ENCODE peak calls at places on chromosomes 11 and 22, in nine cellular contexts. One of them, this sample, is unnamed.
A peak's percentile ranks its signal among the peaks of the same experiment; 100 is the strongest.

GRCh38 chr11:123381817-123382554 is 48.1 kb upstream of the GRAMD1B start:
- DNase-seq in trophoblast cell: no peak
- DNase-seq in hepatocyte: no peak
- DNase-seq in upper lobe of right lung: no peak
- DNase-seq in Peyer's patch: no peak
- DNase-seq in pancreas: no peak
- DNase-seq in heart right ventricle: no peak
- DNase-seq in AG04450: no peak
- DNase-seq in mesenchymal stem cell: no peak
- DNase-seq in this sample: no peak

GRCh38 chr11:72085836-72086475 is 5.3 kb downstream of the LRRC51 start:
- DNase-seq in pancreas: no peak
- DNase-seq in AG04450: no peak
- DNase-seq in Peyer's patch: no peak
- DNase-seq in mesenchymal stem cell: no peak
- DNase-seq in hepatocyte: no peak
- DNase-seq in upper lobe of right lung: no peak
- DNase-seq in trophoblast cell: no peak
- DNase-seq in heart right ventricle: no peak
- DNase-seq in this sample: no peak

GRCh38 chr11:65899356-65900124 is 648 bp downstream of the FOSL1 start:
- DNase-seq in heart right ventricle: peak; percentile 62
- DNase-seq in hepatocyte: peak; percentile 84
- DNase-seq in mesenchymal stem cell: peak; percentile 88
- DNase-seq in Peyer's patch: no peak
- DNase-seq in AG04450: no peak
- DNase-seq in trophoblast cell: peak; percentile 61
- DNase-seq in upper lobe of right lung: peak; percentile 83
- DNase-seq in pancreas: no peak
- DNase-seq in this sample: peak; percentile 66

GRCh38 chr11:60303661-60304060 is 23.2 kb downstream of the MS4A4A start:
- DNase-seq in Peyer's patch: no peak
- DNase-seq in AG04450: no peak
- DNase-seq in upper lobe of right lung: no peak
- DNase-seq in hepatocyte: no peak
- DNase-seq in mesenchymal stem cell: peak; percentile 63
- DNase-seq in pancreas: no peak
- DNase-seq in trophoblast cell: peak; percentile 69
- DNase-seq in heart right ventricle: no peak
- DNase-seq in this sample: no peak

GRCh38 chr11:57487021-57487778 is 26.9 kb downstream of the RTN4RL2 start:
- DNase-seq in hepatocyte: no peak
- DNase-seq in trophoblast cell: no peak
- DNase-seq in upper lobe of right lung: no peak
- DNase-seq in Peyer's patch: no peak
- DNase-seq in heart right ventricle: no peak
- DNase-seq in AG04450: no peak
- DNase-seq in mesenchymal stem cell: no peak
- DNase-seq in pancreas: no peak
- DNase-seq in this sample: no peak

GRCh38 chr22:20117656-20118571 is 888 bp upstream of the TRMT2A start:
- DNase-seq in pancreas: no peak
- DNase-seq in mesenchymal stem cell: peak; percentile 48
- DNase-seq in heart right ventricle: peak; percentile 27
- DNase-seq in upper lobe of right lung: peak; percentile 76
- DNase-seq in hepatocyte: peak; percentile 56
- DNase-seq in trophoblast cell: peak; percentile 51
- DNase-seq in AG04450: no peak
- DNase-seq in Peyer's patch: peak; percentile 47
- DNase-seq in this sample: no peak

GRCh38 chr11:267491-267994 is 10.7 kb upstream of the NLRP6 start:
- DNase-seq in hepatocyte: no peak
- DNase-seq in AG04450: no peak
- DNase-seq in pancreas: no peak
- DNase-seq in upper lobe of right lung: peak; percentile 85
- DNase-seq in Peyer's patch: peak; percentile 77
- DNase-seq in mesenchymal stem cell: no peak
- DNase-seq in heart right ventricle: no peak
- DNase-seq in trophoblast cell: peak; percentile 62
- DNase-seq in this sample: no peak

GRCh38 chr11:108340958-108341357 is 118.1 kb downstream of the ATM start:
- DNase-seq in Peyer's patch: no peak
- DNase-seq in AG04450: no peak
- DNase-seq in upper lobe of right lung: no peak
- DNase-seq in pancreas: no peak
- DNase-seq in hepatocyte: peak; percentile 74
- DNase-seq in heart right ventricle: no peak
- DNase-seq in trophoblast cell: peak; percentile 96
- DNase-seq in mesenchymal stem cell: peak; percentile 15
- DNase-seq in this sample: no peak

GRCh38 chr11:102521121-102521520 is 9.4 kb downstream of the MMP7 start:
- DNase-seq in heart right ventricle: no peak
- DNase-seq in Peyer's patch: no peak
- DNase-seq in trophoblast cell: no peak
- DNase-seq in hepatocyte: no peak
- DNase-seq in AG04450: no peak
- DNase-seq in upper lobe of right lung: no peak
- DNase-seq in pancreas: no peak
- DNase-seq in mesenchymal stem cell: no peak
- DNase-seq in this sample: no peak

GRCh38 chr11:69419662-69420061 is 61.8 kb upstream of the LINC01488 start:
- DNase-seq in pancreas: no peak
- DNase-seq in upper lobe of right lung: peak; percentile 43
- DNase-seq in heart right ventricle: no peak
- DNase-seq in AG04450: no peak
- DNase-seq in Peyer's patch: no peak
- DNase-seq in trophoblast cell: peak; percentile 22
- DNase-seq in hepatocyte: no peak
- DNase-seq in mesenchymal stem cell: no peak
- DNase-seq in this sample: no peak

GRCh38 chr11:128345316-128345715 is 242.0 kb downstream of the ETS1 start:
- DNase-seq in AG04450: no peak
- DNase-seq in upper lobe of right lung: no peak
- DNase-seq in Peyer's patch: no peak
- DNase-seq in heart right ventricle: no peak
- DNase-seq in pancreas: no peak
- DNase-seq in hepatocyte: no peak
- DNase-seq in trophoblast cell: no peak
- DNase-seq in mesenchymal stem cell: no peak
- DNase-seq in this sample: no peak

GRCh38 chr11:8248786-8249185 is 14.9 kb downstream of the LMO1 start:
- DNase-seq in trophoblast cell: no peak
- DNase-seq in pancreas: no peak
- DNase-seq in upper lobe of right lung: peak; percentile 36
- DNase-seq in heart right ventricle: no peak
- DNase-seq in hepatocyte: no peak
- DNase-seq in Peyer's patch: no peak
- DNase-seq in AG04450: no peak
- DNase-seq in mesenchymal stem cell: no peak
- DNase-seq in this sample: no peak

GRCh38 chr11:7609015-7609414 is 64.3 kb downstream of the CYB5R2 start:
- DNase-seq in heart right ventricle: no peak
- DNase-seq in Peyer's patch: no peak
- DNase-seq in trophoblast cell: peak; percentile 62
- DNase-seq in hepatocyte: no peak
- DNase-seq in pancreas: no peak
- DNase-seq in upper lobe of right lung: no peak
- DNase-seq in AG04450: no peak
- DNase-seq in mesenchymal stem cell: no peak
- DNase-seq in this sample: no peak

GRCh38 chr11:44729718-44730117 is 3.0 kb downstream of the TSPAN18 start:
- DNase-seq in upper lobe of right lung: no peak
- DNase-seq in AG04450: no peak
- DNase-seq in mesenchymal stem cell: no peak
- DNase-seq in trophoblast cell: no peak
- DNase-seq in pancreas: no peak
- DNase-seq in Peyer's patch: no peak
- DNase-seq in heart right ventricle: no peak
- DNase-seq in hepatocyte: no peak
- DNase-seq in this sample: peak; percentile 72

GRCh38 chr22:20012741-20013331 is 3.8 kb downstream of the ARVCF start:
- DNase-seq in hepatocyte: no peak
- DNase-seq in upper lobe of right lung: no peak
- DNase-seq in Peyer's patch: no peak
- DNase-seq in trophoblast cell: no peak
- DNase-seq in AG04450: no peak
- DNase-seq in pancreas: no peak
- DNase-seq in heart right ventricle: no peak
- DNase-seq in mesenchymal stem cell: no peak
- DNase-seq in this sample: no peak

GRCh38 chr11:34256591-34256990 is 101.2 kb downstream of the ABTB2 start:
- DNase-seq in pancreas: no peak
- DNase-seq in mesenchymal stem cell: no peak
- DNase-seq in heart right ventricle: no peak
- DNase-seq in hepatocyte: no peak
- DNase-seq in upper lobe of right lung: no peak
- DNase-seq in Peyer's patch: no peak
- DNase-seq in AG04450: no peak
- DNase-seq in trophoblast cell: no peak
- DNase-seq in this sample: no peak
- H3K4me3 ChIP-seq in pancreas: no peak overlapping the region
- H3K4me3 ChIP-seq in mesenchymal stem cell: no peak overlapping the region
- H3K4me3 ChIP-seq in heart right ventricle: no peak overlapping the region
- H3K4me3 ChIP-seq in hepatocyte: no peak overlapping the region
- H3K4me3 ChIP-seq in upper lobe of right lung: no peak overlapping the region
- H3K4me3 ChIP-seq in Peyer's patch: no peak overlapping the region
- H3K4me3 ChIP-seq in AG04450: no peak overlapping the region
- H3K4me3 ChIP-seq in trophoblast cell: no peak overlapping the region
- H3K4me3 ChIP-seq in this sample: no peak overlapping the region

GRCh38 chr11:2656859-2657258 is 42.9 kb downstream of the KCNQ1OT1 start:
- DNase-seq in hepatocyte: no peak
- DNase-seq in Peyer's patch: no peak
- DNase-seq in upper lobe of right lung: no peak
- DNase-seq in pancreas: no peak
- DNase-seq in AG04450: no peak
- DNase-seq in mesenchymal stem cell: no peak
- DNase-seq in heart right ventricle: no peak
- DNase-seq in trophoblast cell: no peak
- DNase-seq in this sample: no peak

GRCh38 chr11:2652857-2653643 is 46.7 kb downstream of the KCNQ1OT1 start:
- DNase-seq in trophoblast cell: no peak
- DNase-seq in mesenchymal stem cell: no peak
- DNase-seq in heart right ventricle: no peak
- DNase-seq in Peyer's patch: no peak
- DNase-seq in AG04450: no peak
- DNase-seq in upper lobe of right lung: peak; percentile 26
- DNase-seq in pancreas: no peak
- DNase-seq in hepatocyte: no peak
- DNase-seq in this sample: no peak

GRCh38 chr11:2655834-2656622 is 43.8 kb downstream of the KCNQ1OT1 start:
- DNase-seq in heart right ventricle: no peak
- DNase-seq in hepatocyte: no peak
- DNase-seq in AG04450: no peak
- DNase-seq in pancreas: no peak
- DNase-seq in mesenchymal stem cell: peak; percentile 50
- DNase-seq in upper lobe of right lung: peak; percentile 54
- DNase-seq in trophoblast cell: no peak
- DNase-seq in Peyer's patch: no peak
- DNase-seq in this sample: peak; percentile 26

GRCh38 chr11:2653930-2654739 is 45.7 kb downstream of the KCNQ1OT1 start:
- DNase-seq in AG04450: no peak
- DNase-seq in Peyer's patch: no peak
- DNase-seq in upper lobe of right lung: peak; percentile 40
- DNase-seq in trophoblast cell: no peak
- DNase-seq in hepatocyte: no peak
- DNase-seq in mesenchymal stem cell: no peak
- DNase-seq in pancreas: no peak
- DNase-seq in heart right ventricle: no peak
- DNase-seq in this sample: no peak

DNA sequence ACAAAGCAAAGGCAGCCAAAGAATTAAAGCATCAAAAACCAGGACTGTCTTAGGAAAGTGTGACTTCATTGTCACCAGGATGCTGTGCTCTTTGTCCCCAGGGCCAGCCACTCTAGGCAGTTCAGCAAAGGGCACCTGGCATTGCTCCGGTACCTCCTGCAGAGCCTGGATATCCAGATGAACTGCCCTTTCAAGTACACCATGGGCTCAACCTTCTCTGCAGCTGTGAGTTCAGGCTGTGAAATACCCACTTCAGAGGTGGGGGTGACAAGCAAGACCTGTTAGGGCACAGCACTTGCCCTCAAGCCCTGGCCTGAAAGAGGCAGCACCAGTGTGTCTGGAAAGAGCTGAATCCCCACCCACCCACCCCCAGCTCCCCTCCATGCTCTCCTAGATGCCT is 44.5 kb downstream of the KCNQ1OT1 start:
- DNase-seq in upper lobe of right lung: peak; percentile 20
- DNase-seq in pancreas: no peak
- DNase-seq in trophoblast cell: no peak
- DNase-seq in heart right ventricle: no peak
- DNase-seq in mesenchymal stem cell: no peak
- DNase-seq in hepatocyte: no peak
- DNase-seq in AG04450: no peak
- DNase-seq in Peyer's patch: no peak
- DNase-seq in this sample: no peak
- H3K9me3 ChIP-seq in upper lobe of right lung: peaks cover 14% of the 10 kb centered on the region
- H3K9me3 ChIP-seq in pancreas: no peaks in the 10 kb centered on the region
- H3K9me3 ChIP-seq in trophoblast cell: peaks cover 33% of the 10 kb centered on the region
- H3K9me3 ChIP-seq in heart right ventricle: peaks cover under 1% of the 10 kb centered on the region
- H3K9me3 ChIP-seq in mesenchymal stem cell: peaks cover 97% of the 10 kb centered on the region
- H3K9me3 ChIP-seq in hepatocyte: peaks cover 31% of the 10 kb centered on the region
- H3K9me3 ChIP-seq in AG04450: peaks cover 57% of the 10 kb centered on the region
- H3K9me3 ChIP-seq in Peyer's patch: peaks cover 14% of the 10 kb centered on the region
- H3K9me3 ChIP-seq in this sample: no peaks in the 10 kb centered on the region

DNA sequence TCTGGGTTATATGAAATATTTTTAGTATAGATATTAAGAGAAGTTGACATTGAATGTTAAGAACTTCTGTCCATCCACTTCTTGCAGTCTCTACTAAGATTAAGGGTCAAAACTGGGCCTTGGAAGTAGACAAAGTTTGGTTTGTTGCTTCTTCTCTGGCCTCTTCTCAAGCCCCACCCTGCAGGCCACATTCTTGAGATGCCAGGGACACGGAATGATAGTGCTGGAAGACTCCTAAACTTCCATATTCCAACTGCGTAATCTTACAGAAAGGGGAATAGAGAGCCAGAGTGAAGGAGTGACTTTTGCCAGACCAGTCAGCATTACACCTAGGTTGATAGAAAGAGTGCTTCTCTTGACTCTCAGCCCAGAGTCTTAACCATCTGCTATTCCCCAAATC is 136.3 kb upstream of the SYN3 start:
- DNase-seq in trophoblast cell: no peak
- DNase-seq in upper lobe of right lung: no peak
- DNase-seq in AG04450: no peak
- DNase-seq in heart right ventricle: no peak
- DNase-seq in pancreas: no peak
- DNase-seq in mesenchymal stem cell: no peak
- DNase-seq in Peyer's patch: no peak
- DNase-seq in hepatocyte: no peak
- DNase-seq in this sample: no peak
- H3K27ac ChIP-seq in trophoblast cell: no peak overlapping the region
- H3K27ac ChIP-seq in upper lobe of right lung: no peak overlapping the region
- H3K27ac ChIP-seq in AG04450: no peak overlapping the region
- H3K27ac ChIP-seq in heart right ventricle: no peak overlapping the region
- H3K27ac ChIP-seq in pancreas: no peak overlapping the region
- H3K27ac ChIP-seq in mesenchymal stem cell: no peak overlapping the region
- H3K27ac ChIP-seq in Peyer's patch: no peak overlapping the region
- H3K27ac ChIP-seq in hepatocyte: no peak overlapping the region
- H3K27ac ChIP-seq in this sample: no peak overlapping the region

DNA sequence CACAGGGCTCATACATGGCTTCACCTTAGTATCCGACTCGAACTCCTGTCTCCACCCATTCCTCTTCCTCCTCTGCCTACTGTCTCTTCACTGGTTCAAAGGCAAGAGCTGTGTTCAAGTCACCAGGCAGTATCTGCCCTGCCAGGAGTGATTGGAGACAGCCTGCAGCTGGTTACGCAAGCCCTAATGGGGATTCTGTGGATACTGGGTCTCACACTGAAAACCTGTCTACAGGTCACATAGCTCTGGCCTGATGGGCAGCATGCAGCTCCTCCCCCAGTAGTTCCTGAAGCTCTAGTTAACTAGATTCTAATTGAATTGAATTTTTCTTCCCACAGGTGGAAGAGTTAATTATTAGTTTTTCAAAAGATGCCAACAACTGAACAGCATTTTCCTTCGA is 332.2 kb downstream of the TMEM135 start:
- DNase-seq in heart right ventricle: no peak
- DNase-seq in upper lobe of right lung: no peak
- DNase-seq in pancreas: no peak
- DNase-seq in hepatocyte: no peak
- DNase-seq in trophoblast cell: peak; percentile 51
- DNase-seq in Peyer's patch: no peak
- DNase-seq in mesenchymal stem cell: no peak
- DNase-seq in AG04450: no peak
- DNase-seq in this sample: no peak
- H3K4me3 ChIP-seq in heart right ventricle: no peak overlapping the region
- H3K4me3 ChIP-seq in upper lobe of right lung: no peak overlapping the region
- H3K4me3 ChIP-seq in pancreas: no peak overlapping the region
- H3K4me3 ChIP-seq in hepatocyte: no peak overlapping the region
- H3K4me3 ChIP-seq in trophoblast cell: no peak overlapping the region
- H3K4me3 ChIP-seq in Peyer's patch: no peak overlapping the region
- H3K4me3 ChIP-seq in mesenchymal stem cell: no peak overlapping the region
- H3K4me3 ChIP-seq in AG04450: no peak overlapping the region
- H3K4me3 ChIP-seq in this sample: no peak overlapping the region

This sample was measured in adrenal gland.